ENCODE peak calls at places on chromosomes 6 and 20, in four cellular contexts. One of them, this sample, is unnamed.

GRCh38 chr6:129490551-129491245 is 219.3 kb downstream of the ARHGAP18 start:
- DNase-seq in T-helper 9 cell: peak
- DNase-seq in sigmoid colon: no peak
- DNase-seq in activated T-helper 9 cell treated with anti-CD3 and anti-CD28 coated beads, Interleukin-2, amount 50 U/mL, for 16 hours: peak
- DNase-seq in this sample: peak

GRCh38 chr6:79864001-79864400 is 83.4 kb downstream of the ELOVL4 start:
- DNase-seq in sigmoid colon: no peak
- DNase-seq in activated T-helper 9 cell treated with anti-CD3 and anti-CD28 coated beads, Interleukin-2, amount 50 U/mL, for 16 hours: no peak
- DNase-seq in T-helper 9 cell: no peak
- DNase-seq in this sample: no peak

GRCh38 chr20:61253264-61253639 is 1.2 kb downstream of the CDH4 start:
- DNase-seq in T-helper 9 cell: no peak
- DNase-seq in sigmoid colon: no peak
- DNase-seq in activated T-helper 9 cell treated with anti-CD3 and anti-CD28 coated beads, Interleukin-2, amount 50 U/mL, for 16 hours: no peak
- DNase-seq in this sample: peak

GRCh38 chr6:34235605-34236422 is 859 bp upstream of the HMGA1 start:
- DNase-seq in sigmoid colon: peak
- DNase-seq in T-helper 9 cell: peak
- DNase-seq in activated T-helper 9 cell treated with anti-CD3 and anti-CD28 coated beads, Interleukin-2, amount 50 U/mL, for 16 hours: peak
- DNase-seq in this sample: peak

GRCh38 chr6:149646599-149646998 is 1.9 kb downstream of the KATNA1 start:
- DNase-seq in T-helper 9 cell: no peak
- DNase-seq in sigmoid colon: no peak
- DNase-seq in activated T-helper 9 cell treated with anti-CD3 and anti-CD28 coated beads, Interleukin-2, amount 50 U/mL, for 16 hours: no peak
- DNase-seq in this sample: no peak

GRCh38 chr20:19944772-19945459 is 72.2 kb upstream of the NAA20 start:
- DNase-seq in activated T-helper 9 cell treated with anti-CD3 and anti-CD28 coated beads, Interleukin-2, amount 50 U/mL, for 16 hours: no peak
- DNase-seq in T-helper 9 cell: no peak
- DNase-seq in sigmoid colon: no peak
- DNase-seq in this sample: no peak

GRCh38 chr6:138234363-138234762 is 16.1 kb upstream of the PBOV1 start:
- DNase-seq in activated T-helper 9 cell treated with anti-CD3 and anti-CD28 coated beads, Interleukin-2, amount 50 U/mL, for 16 hours: no peak
- DNase-seq in sigmoid colon: no peak
- DNase-seq in T-helper 9 cell: no peak
- DNase-seq in this sample: no peak

GRCh38 chr6:26309731-26310142 is 55.3 kb upstream of the BTN3A2 start:
- DNase-seq in sigmoid colon: no peak
- DNase-seq in activated T-helper 9 cell treated with anti-CD3 and anti-CD28 coated beads, Interleukin-2, amount 50 U/mL, for 16 hours: no peak
- DNase-seq in T-helper 9 cell: no peak
- DNase-seq in this sample: peak

GRCh38 chr6:36127462-36128016 is 2.8 kb upstream of the MAPK13 start:
- DNase-seq in T-helper 9 cell: no peak
- DNase-seq in activated T-helper 9 cell treated with anti-CD3 and anti-CD28 coated beads, Interleukin-2, amount 50 U/mL, for 16 hours: no peak
- DNase-seq in sigmoid colon: peak
- DNase-seq in this sample: peak

GRCh38 chr6:166494757-166495486 is 91.6 kb downstream of the RAMACL start:
- DNase-seq in activated T-helper 9 cell treated with anti-CD3 and anti-CD28 coated beads, Interleukin-2, amount 50 U/mL, for 16 hours: peak
- DNase-seq in sigmoid colon: peak
- DNase-seq in T-helper 9 cell: no peak
- DNase-seq in this sample: no peak

GRCh38 chr6:169044376-169045230 is 209.0 kb downstream of the THBS2 start:
- DNase-seq in sigmoid colon: no peak
- DNase-seq in activated T-helper 9 cell treated with anti-CD3 and anti-CD28 coated beads, Interleukin-2, amount 50 U/mL, for 16 hours: no peak
- DNase-seq in T-helper 9 cell: no peak
- DNase-seq in this sample: no peak

GRCh38 chr20:14644698-14645097 is 307.3 kb upstream of the FLRT3 start:
- DNase-seq in activated T-helper 9 cell treated with anti-CD3 and anti-CD28 coated beads, Interleukin-2, amount 50 U/mL, for 16 hours: no peak
- DNase-seq in T-helper 9 cell: no peak
- DNase-seq in sigmoid colon: no peak
- DNase-seq in this sample: no peak

GRCh38 chr6:130928158-130928917 is 101.1 kb downstream of the SMLR1 start:
- DNase-seq in T-helper 9 cell: no peak
- DNase-seq in sigmoid colon: no peak
- DNase-seq in activated T-helper 9 cell treated with anti-CD3 and anti-CD28 coated beads, Interleukin-2, amount 50 U/mL, for 16 hours: no peak
- DNase-seq in this sample: no peak

GRCh38 chr6:71383891-71384489 is 95.4 kb downstream of the OGFRL1 start:
- DNase-seq in activated T-helper 9 cell treated with anti-CD3 and anti-CD28 coated beads, Interleukin-2, amount 50 U/mL, for 16 hours: no peak
- DNase-seq in T-helper 9 cell: no peak
- DNase-seq in sigmoid colon: no peak
- DNase-seq in this sample: peak

GRCh38 chr20:4289875-4290274 is 274.5 kb upstream of the RNF24 start:
- DNase-seq in T-helper 9 cell: no peak
- DNase-seq in sigmoid colon: no peak
- DNase-seq in activated T-helper 9 cell treated with anti-CD3 and anti-CD28 coated beads, Interleukin-2, amount 50 U/mL, for 16 hours: no peak
- DNase-seq in this sample: no peak

GRCh38 chr6:41200296-41200900 is 551 bp downstream of the TREML2 start:
- DNase-seq in T-helper 9 cell: peak
- DNase-seq in activated T-helper 9 cell treated with anti-CD3 and anti-CD28 coated beads, Interleukin-2, amount 50 U/mL, for 16 hours: peak
- DNase-seq in sigmoid colon: no peak
- DNase-seq in this sample: no peak

GRCh38 chr6:126127662-126128061 is 141.3 kb downstream of the TRMT11 start:
- DNase-seq in T-helper 9 cell: no peak
- DNase-seq in activated T-helper 9 cell treated with anti-CD3 and anti-CD28 coated beads, Interleukin-2, amount 50 U/mL, for 16 hours: no peak
- DNase-seq in sigmoid colon: no peak
- DNase-seq in this sample: peak

GRCh38 chr6:107646176-107646575 is 156.3 kb downstream of the SOBP start:
- DNase-seq in T-helper 9 cell: no peak
- DNase-seq in activated T-helper 9 cell treated with anti-CD3 and anti-CD28 coated beads, Interleukin-2, amount 50 U/mL, for 16 hours: no peak
- DNase-seq in sigmoid colon: no peak
- DNase-seq in this sample: no peak

GRCh38 chr6:99604161-99605073 is 2.2 kb upstream of the PRDM13 start:
- DNase-seq in T-helper 9 cell: no peak
- DNase-seq in activated T-helper 9 cell treated with anti-CD3 and anti-CD28 coated beads, Interleukin-2, amount 50 U/mL, for 16 hours: no peak
- DNase-seq in sigmoid colon: no peak
- DNase-seq in this sample: no peak

GRCh38 chr6:16769986-16770376 is 8.7 kb upstream of the ATXN1 start:
- DNase-seq in T-helper 9 cell: no peak
- DNase-seq in sigmoid colon: no peak
- DNase-seq in activated T-helper 9 cell treated with anti-CD3 and anti-CD28 coated beads, Interleukin-2, amount 50 U/mL, for 16 hours: no peak
- DNase-seq in this sample: peak

GRCh38 chr20:56328861-56329260 is 29.9 kb upstream of the FAM210B start:
- DNase-seq in sigmoid colon: no peak
- DNase-seq in T-helper 9 cell: no peak
- DNase-seq in activated T-helper 9 cell treated with anti-CD3 and anti-CD28 coated beads, Interleukin-2, amount 50 U/mL, for 16 hours: no peak
- DNase-seq in this sample: no peak

GRCh38 chr6:166541876-166542579 is 44.5 kb downstream of the RAMACL start:
- DNase-seq in T-helper 9 cell: no peak
- DNase-seq in sigmoid colon: no peak
- DNase-seq in activated T-helper 9 cell treated with anti-CD3 and anti-CD28 coated beads, Interleukin-2, amount 50 U/mL, for 16 hours: no peak
- DNase-seq in this sample: no peak